ENCODE peak calls at places on chromosomes 16 and 17, in nine cellular contexts. L is spleen; D is bronchial epithelial cell; S is breast epithelium; T is CD8-positive, alpha-beta memory T cell; P is SK-N-SH; Q is cardiac muscle cell; B is cardiac fibroblast; V is SJSA1. U is an unnamed sample.

GRCh38 chr16:85390511-85391174 is 222.5 kb upstream of the GSE1 start:
- DNase-seq in L (peak; percentile 77), D (peak; percentile 90), S (peak; percentile 80), T (no peak), P (peak; percentile 90), Q (peak; percentile 95), B (peak; percentile 96), V (peak; percentile 98), U (peak; percentile 93)

GRCh38 chr17:64218066-64218465 is 45.0 kb downstream of the TEX2 start:
- DNase-seq in L (no peak), D (no peak), S (no peak), T (no peak), P (no peak), Q (no peak), B (no peak), V (no peak), U (no peak)

GRCh38 chr17:11094377-11094776 is 146.6 kb upstream of the SHISA6 start:
- DNase-seq in L (no peak), D (no peak), S (no peak), T (no peak), P (no peak), Q (no peak), B (no peak), V (no peak), U (no peak)

GRCh38 chr17:35889818-35890773 is 9.9 kb upstream of the CCL5 start:
- DNase-seq in L (no peak), D (peak; percentile 18), S (no peak), T (peak; percentile 36), P (peak; percentile 60), Q (peak; percentile 91), B (peak; percentile 89), V (no peak), U (peak; percentile 45)

GRCh38 chr17:35489944-35490343 is 41.4 kb upstream of the SLFN13 start:
- DNase-seq in L (no peak), D (no peak), S (no peak), T (no peak), P (no peak), Q (no peak), B (no peak), V (no peak), U (no peak)

GRCh38 chr16:19008245-19008644 is 24.5 kb downstream of the TMC7 start:
- DNase-seq in L (peak; percentile 31), D (peak; percentile 66), S (no peak), T (no peak), P (peak; percentile 44), Q (peak; percentile 73), B (peak; percentile 76), V (no peak), U (peak; percentile 72)

GRCh38 chr17:2282297-2282873 is 21.2 kb downstream of the SMG6 start:
- DNase-seq in L (no peak), D (peak; percentile 67), S (no peak), T (peak; percentile 56), P (peak; percentile 61), Q (peak; percentile 89), B (peak; percentile 87), V (no peak), U (peak; percentile 63)

GRCh38 chr16:86823895-86824671 is 245.7 kb downstream of the FOXL1 start:
- DNase-seq in L (peak; percentile 36), D (peak; percentile 76), S (no peak), T (no peak), P (no peak), Q (peak; percentile 12), B (peak; percentile 36), V (peak; percentile 80), U (peak; percentile 94)

GRCh38 chr17:27296427-27296979 is 2.6 kb downstream of the WSB1 start:
- DNase-seq in L (no peak), D (peak; percentile 68), S (no peak), T (no peak), P (no peak), Q (peak; percentile 79), B (peak; percentile 75), V (no peak), U (peak; percentile 79)

GRCh38 chr17:4448197-4448980 is 14.6 kb downstream of the SPNS3 start:
- DNase-seq in L (no peak), D (peak; percentile 15), S (no peak), T (no peak), P (no peak), Q (no peak), B (no peak), V (no peak), U (peak; percentile 60)

GRCh38 chr16:19231881-19232280 is 53.6 kb upstream of the CLEC19A start:
- DNase-seq in L (no peak), D (no peak), S (no peak), T (no peak), P (no peak), Q (no peak), B (no peak), V (no peak), U (no peak)

GRCh38 chr17:66337268-66337667 is 34.9 kb downstream of the PRKCA start:
- DNase-seq in L (no peak), D (no peak), S (no peak), T (no peak), P (no peak), Q (no peak), B (no peak), V (no peak), U (no peak)

GRCh38 chr16:72878301-72879269 is 169.3 kb downstream of the ZFHX3 start:
- DNase-seq in L (no peak), D (no peak), S (no peak), T (no peak), P (peak; percentile 33), Q (peak; percentile 91), B (peak; percentile 88), V (no peak), U (peak; percentile 21)

GRCh38 chr17:56815711-56816110 is 18.0 kb downstream of the C17orf67 start:
- DNase-seq in L (peak; percentile 6), D (peak; percentile 18), S (no peak), T (no peak), P (no peak), Q (peak; percentile 22), B (peak; percentile 37), V (no peak), U (peak; percentile 53)

GRCh38 chr17:48472485-48473281 is 42.7 kb upstream of the SKAP1 start:
- DNase-seq in L (no peak), D (peak; percentile 58), S (no peak), T (no peak), P (no peak), Q (peak; percentile 47), B (peak; percentile 39), V (no peak), U (peak; percentile 56)

GRCh38 chr16:15777533-15778203 is 79.2 kb downstream of the MYH11 start:
- DNase-seq in L (peak; percentile 13), D (peak; percentile 45), S (no peak), T (no peak), P (peak; percentile 32), Q (peak; percentile 75), B (peak; percentile 73), V (peak; percentile 50), U (peak; percentile 45)

DNA sequence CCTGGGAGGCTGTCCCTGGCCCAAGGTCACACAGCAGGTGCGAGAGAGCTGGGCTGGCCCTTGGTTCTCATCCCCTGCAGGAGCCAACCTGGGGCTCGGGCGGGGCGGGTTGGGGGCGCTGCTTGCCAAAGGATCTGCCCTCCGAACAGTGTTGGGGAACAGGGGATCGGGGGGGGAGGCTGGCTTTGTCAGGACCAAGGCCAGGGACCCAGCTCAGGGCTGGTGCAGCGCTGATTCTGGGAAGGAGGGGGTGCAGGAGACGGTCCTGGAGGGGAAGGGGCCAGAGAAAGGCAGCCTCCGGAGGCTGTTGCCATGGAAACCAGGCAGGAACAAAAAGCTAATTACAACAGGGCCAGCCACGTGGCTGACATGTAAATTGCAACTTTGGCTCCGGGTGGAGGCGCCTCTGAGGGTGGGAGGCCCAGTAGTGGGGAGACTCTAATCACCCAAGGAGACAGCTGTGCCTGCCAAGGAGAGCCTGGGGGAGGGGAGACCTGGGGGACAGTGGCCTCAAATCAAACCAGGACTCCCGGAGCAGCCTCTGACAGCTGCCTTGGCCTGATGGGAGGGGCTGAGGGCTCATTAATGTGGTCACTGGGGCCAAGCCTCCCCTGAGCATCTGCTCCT is 1.3 kb downstream of the TUBB3 start:
- DNase-seq in L (no peak), D (no peak), S (no peak), T (no peak), P (peak; percentile 67), Q (peak; percentile 54), B (peak; percentile 72), V (no peak), U (peak; percentile 44)
- H3K4me3 ChIP-seq in L (no peak overlapping the region), D (peak overlapping the region; percentile 59), S (no peak overlapping the region), T (no peak overlapping the region), P (peak overlapping the region; percentile 83), Q (no peak overlapping the region), B (peak overlapping the region; percentile 91), V (no peak overlapping the region), U (no peak overlapping the region)

DNA sequence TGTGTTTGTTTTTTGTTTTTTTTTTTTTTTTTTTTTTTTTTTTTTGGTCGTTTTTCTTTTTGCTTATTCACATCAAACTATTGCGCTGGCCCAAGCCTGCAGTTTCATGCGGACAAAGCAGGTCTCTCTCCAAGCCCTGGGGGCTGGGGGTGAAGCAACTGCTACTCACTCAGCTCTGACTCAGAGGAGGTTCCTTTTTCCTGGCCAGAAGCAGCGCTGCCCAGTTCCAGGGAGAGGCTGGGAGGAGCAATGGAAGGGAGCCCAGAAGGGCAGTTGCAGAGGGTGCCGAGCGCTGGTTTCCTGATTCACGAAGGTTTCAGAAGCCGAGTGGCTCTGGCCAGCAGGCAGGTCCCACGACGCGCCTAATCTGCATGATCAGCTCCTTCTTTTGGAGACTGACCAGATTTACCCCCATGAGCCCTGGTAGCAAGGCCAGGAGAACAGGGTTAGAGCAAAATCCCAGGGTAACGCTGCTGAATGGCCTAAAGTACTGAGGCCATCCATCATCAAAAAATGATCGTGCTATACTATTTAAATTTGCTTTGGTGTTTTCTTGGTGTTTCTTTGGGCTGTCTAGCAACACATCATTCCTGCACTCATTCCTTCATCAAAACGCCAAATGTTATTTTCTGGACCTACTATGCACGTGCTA is 144.7 kb upstream of the SOX9 start:
- DNase-seq in L (no peak), D (peak; percentile 96), S (peak; percentile 91), T (no peak), P (peak; percentile 38), Q (peak; percentile 98), B (peak; percentile 97), V (peak; percentile 79), U (peak; percentile 99)
- H3K4me3 ChIP-seq in L (no peak overlapping the region), D (no peak overlapping the region), S (peak overlapping the region; percentile 67), T (no peak overlapping the region), P (peak overlapping the region; percentile 21), Q (no peak overlapping the region), B (no peak overlapping the region), V (no peak overlapping the region), U (no peak overlapping the region)

DNA sequence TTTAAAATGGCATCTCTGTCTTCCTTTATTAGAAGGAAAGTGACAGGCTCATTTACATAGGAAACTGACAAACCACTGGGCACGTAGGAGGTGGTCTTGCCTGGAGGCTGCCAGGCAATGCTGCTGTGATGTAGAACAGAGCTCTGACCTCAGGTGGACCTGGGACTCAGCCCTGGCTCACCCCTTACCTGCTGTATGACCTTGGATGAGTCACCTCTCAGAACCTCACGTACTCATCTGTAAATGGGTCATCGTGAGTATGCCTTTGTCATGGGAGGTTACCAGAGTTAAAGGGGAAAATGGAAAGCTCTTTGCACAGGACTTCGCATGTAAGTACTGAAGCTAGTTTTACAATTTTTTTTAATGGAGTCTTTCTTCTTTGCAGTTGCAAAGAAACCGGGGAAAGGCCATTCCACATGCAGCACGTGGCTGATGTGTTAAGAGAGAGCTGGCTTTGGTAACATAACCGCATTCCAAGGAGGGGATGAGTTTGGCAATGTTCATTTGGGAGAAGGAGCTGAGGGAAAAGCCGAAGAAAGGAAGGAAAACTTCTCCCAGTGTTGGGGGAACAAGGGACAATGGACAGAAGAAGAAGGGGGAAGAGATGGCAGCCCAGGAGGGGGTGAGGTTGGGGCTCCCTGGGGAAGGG is 37.4 kb upstream of the LONP2 start:
- DNase-seq in L (no peak), D (peak; percentile 79), S (no peak), T (no peak), P (no peak), Q (peak; percentile 59), B (peak; percentile 46), V (no peak), U (peak; percentile 71)
- H3K4me3 ChIP-seq in L (no peak overlapping the region), D (no peak overlapping the region), S (no peak overlapping the region), T (no peak overlapping the region), P (no peak overlapping the region), Q (no peak overlapping the region), B (no peak overlapping the region), V (no peak overlapping the region), U (no peak overlapping the region)

GRCh38 chr16:71426069-71426879 is 15.6 kb downstream of the TLE7 start:
- DNase-seq in L (peak; percentile 61), D (peak; percentile 95), S (no peak), T (peak; percentile 75), P (peak; percentile 69), Q (peak; percentile 80), B (peak; percentile 78), V (no peak), U (peak; percentile 93)
- H3K4me3 ChIP-seq in L (peak overlapping the region; percentile 25), D (peak overlapping the region; percentile 35), S (peak overlapping the region; percentile 53), T (no peak overlapping the region), P (peak overlapping the region; percentile 35), Q (peak overlapping the region; percentile 18), B (peak overlapping the region; percentile 26), V (no peak overlapping the region), U (peak overlapping the region; percentile 44)